ENCODE peak calls at places on chromosome 4, in five cellular contexts. L, D, T, R and Y are unnamed samples.

GRCh38 chr4:74418063-74418670 is 26.8 kb upstream of the AREG start:
- DNase-seq in L (no peak), D (no peak), T (no peak), R (no peak), Y (peak; percentile 55)

GRCh38 chr4:61678297-61678696 is 478.2 kb downstream of the ADGRL3 start:
- DNase-seq in L (no peak), D (no peak), T (no peak), R (no peak), Y (no peak)

GRCh38 chr4:120965938-120966337 is 43.4 kb upstream of the PRDM5 start:
- DNase-seq in L (no peak), D (no peak), T (no peak), R (no peak), Y (no peak)

GRCh38 chr4:65139998-65140397 is 530.3 kb downstream of the EPHA5 start:
- DNase-seq in L (no peak), D (no peak), T (no peak), R (no peak), Y (no peak)

GRCh38 chr4:158993895-158994294 is 109.0 kb upstream of the RAPGEF2 start:
- DNase-seq in L (no peak), D (no peak), T (no peak), R (no peak), Y (no peak)

GRCh38 chr4:93184093-93184492 is 644.5 kb upstream of the ATOH1 start:
- DNase-seq in L (no peak), D (no peak), T (peak; percentile 63), R (no peak), Y (no peak)

GRCh38 chr4:166088576-166088975 is 215.5 kb downstream of the TLL1 start:
- DNase-seq in L (no peak), D (no peak), T (no peak), R (no peak), Y (no peak)

GRCh38 chr4:48899950-48900349 is 6.6 kb downstream of the OCIAD2 start:
- DNase-seq in L (no peak), D (no peak), T (no peak), R (no peak), Y (no peak)

GRCh38 chr4:39466747-39467146 is 7.9 kb downstream of the LIAS start:
- DNase-seq in L (no peak), D (no peak), T (no peak), R (no peak), Y (peak; percentile 15)

GRCh38 chr4:188107931-188108843 is 1.2 kb downstream of the TRIML2 start:
- DNase-seq in L (no peak), D (peak; percentile 56), T (no peak), R (no peak), Y (peak; percentile 59)

GRCh38 chr4:98778206-98778605 is 119.8 kb upstream of the TSPAN5 start:
- DNase-seq in L (no peak), D (no peak), T (no peak), R (no peak), Y (peak; percentile 76)

GRCh38 chr4:105184316-105184988 is 37.8 kb downstream of the TET2 start:
- DNase-seq in L (no peak), D (no peak), T (no peak), R (no peak), Y (no peak)

GRCh38 chr4:81631958-81632439 is 160.3 kb upstream of the RASGEF1B start:
- DNase-seq in L (no peak), D (no peak), T (peak; percentile 49), R (no peak), Y (peak; percentile 21)

GRCh38 chr4:186669735-186670134 is 53.9 kb downstream of the FAT1 start:
- DNase-seq in L (no peak), D (no peak), T (peak; percentile 58), R (no peak), Y (peak; percentile 20)

GRCh38 chr4:113979157-113979972 is at the start of gene ARSJ:
- DNase-seq in L (peak; percentile 54), D (peak; percentile 80), T (peak; percentile 73), R (peak; percentile 45), Y (peak; percentile 87)

GRCh38 chr4:27217261-27217769 is 356.7 kb downstream of the STIM2 start:
- DNase-seq in L (no peak), D (no peak), T (no peak), R (no peak), Y (no peak)

GRCh38 chr4:36010531-36010930 is 233.8 kb downstream of the ARAP2 start:
- DNase-seq in L (no peak), D (no peak), T (no peak), R (no peak), Y (no peak)

GRCh38 chr4:22881416-22881815 is 188.7 kb downstream of the GBA3 start:
- DNase-seq in L (no peak), D (no peak), T (no peak), R (no peak), Y (no peak)

GRCh38 chr4:181017038-181017437 is 1226.2 kb upstream of the TENM3 start:
- DNase-seq in L (no peak), D (no peak), T (no peak), R (no peak), Y (no peak)

GRCh38 chr4:56552273-56552672 is 46.7 kb downstream of the ARL9 start:
- DNase-seq in L (no peak), D (no peak), T (no peak), R (no peak), Y (no peak)

GRCh38 chr4:126939401-126939800 is 693.4 kb upstream of the INTU start:
- DNase-seq in L (no peak), D (no peak), T (no peak), R (no peak), Y (peak; percentile 52)

GRCh38 chr4:126938023-126938422 is 694.7 kb upstream of the INTU start:
- DNase-seq in L (no peak), D (no peak), T (no peak), R (no peak), Y (no peak)

GRCh38 chr4:126937342-126937741 is 695.4 kb upstream of the INTU start:
- DNase-seq in L (no peak), D (no peak), T (no peak), R (no peak), Y (no peak)

GRCh38 chr4:126935784-126936183 is 697.0 kb upstream of the INTU start:
- DNase-seq in L (no peak), D (no peak), T (no peak), R (no peak), Y (no peak)
- H3K4me1 ChIP-seq in L (no peaks in the 10 kb centered on the region), D (no peaks in the 10 kb centered on the region), T (no peaks in the 10 kb centered on the region), R (no peaks in the 10 kb centered on the region), Y (peaks cover 30% of the 10 kb centered on the region)

DNA sequence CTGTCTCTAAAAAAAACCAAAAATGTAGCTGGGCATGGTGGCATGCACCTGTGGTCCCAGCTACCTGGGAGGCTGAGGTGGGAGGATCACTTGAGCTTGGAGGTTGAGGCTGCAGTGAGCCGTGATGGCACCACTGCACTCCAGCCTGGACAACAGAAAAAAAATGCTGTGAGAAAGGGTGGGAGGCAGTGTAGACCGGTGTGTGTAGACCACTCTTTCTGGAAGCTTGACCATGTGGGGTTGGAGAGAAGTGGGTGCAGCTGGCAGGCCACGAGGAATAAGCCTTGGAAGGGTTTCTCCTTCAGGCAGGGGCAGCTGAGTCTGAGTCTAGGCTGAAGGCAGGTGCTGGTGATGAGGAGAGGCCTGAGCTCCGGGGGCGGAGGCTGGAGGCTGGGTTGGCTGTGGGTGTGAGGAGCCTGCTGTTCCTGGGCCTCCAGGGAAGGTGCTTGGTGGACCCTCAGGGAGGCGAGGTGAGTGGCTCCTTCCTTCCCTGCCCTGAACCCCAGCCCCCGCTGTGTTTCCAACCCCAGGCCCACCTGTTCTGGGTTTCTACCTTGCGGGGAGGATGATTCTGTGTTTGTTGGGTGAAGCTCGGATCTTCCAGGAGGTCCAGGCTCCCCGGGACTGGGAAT is 9.3 kb upstream of the TBC1D14 start:
- DNase-seq in L (peak; percentile 7), D (no peak), T (no peak), R (no peak), Y (no peak)
- H3K4me1 ChIP-seq in L (no peaks in the 10 kb centered on the region), D (no peaks in the 10 kb centered on the region), T (peaks cover 12% of the 10 kb centered on the region), R (peaks cover 3% of the 10 kb centered on the region), Y (no peaks in the 10 kb centered on the region)

DNA sequence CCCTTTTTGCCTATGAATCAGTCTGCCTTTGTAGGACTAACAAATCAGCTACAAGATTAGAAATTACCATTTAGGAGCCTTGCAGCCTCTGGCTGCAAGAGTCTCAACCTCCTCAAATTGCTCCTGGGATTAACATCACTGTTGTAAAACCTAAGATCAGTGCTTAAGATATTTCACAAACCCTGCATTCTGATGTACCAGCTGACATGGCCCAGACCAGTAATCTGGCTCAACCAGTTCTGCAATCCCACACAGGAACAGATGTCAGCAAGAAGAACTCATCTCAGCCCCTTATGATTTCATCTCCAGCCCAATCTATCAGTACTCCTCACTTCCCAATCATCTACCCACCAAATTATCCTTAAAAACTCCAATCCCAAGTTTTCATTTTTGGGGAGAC is 32.5 kb upstream of the AADAT start:
- DNase-seq in L (no peak), D (no peak), T (no peak), R (no peak), Y (no peak)
- H3K4me1 ChIP-seq in L (no peaks in the 10 kb centered on the region), D (no peaks in the 10 kb centered on the region), T (no peaks in the 10 kb centered on the region), R (no peaks in the 10 kb centered on the region), Y (no peaks in the 10 kb centered on the region)

DNA sequence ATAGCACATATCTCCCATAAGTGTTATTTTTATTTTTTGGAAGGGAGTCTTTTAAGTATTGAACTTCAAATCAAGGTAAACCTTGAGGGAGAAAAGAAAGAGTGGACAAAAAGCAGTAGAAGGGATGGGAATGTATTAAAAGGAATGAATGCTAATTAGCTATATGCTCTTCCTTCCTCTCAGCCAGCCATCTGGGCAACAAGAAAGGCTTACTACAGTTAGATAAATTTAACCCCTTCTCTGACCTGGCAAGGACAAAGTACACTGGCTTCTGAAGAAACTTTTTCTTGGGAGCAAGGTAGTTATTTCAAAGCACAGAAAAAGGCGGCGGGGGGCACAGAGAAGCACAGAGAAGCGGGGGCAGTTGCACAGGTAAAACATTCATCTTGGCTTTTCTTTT is 54.6 kb downstream of the GAB1 start:
- DNase-seq in L (no peak), D (no peak), T (no peak), R (no peak), Y (no peak)
- H3K4me1 ChIP-seq in L (peaks cover 52% of the 10 kb centered on the region), D (peaks cover 4% of the 10 kb centered on the region), T (peaks cover 44% of the 10 kb centered on the region), R (peaks cover 26% of the 10 kb centered on the region), Y (peaks cover 33% of the 10 kb centered on the region)

GRCh38 chr4:88623097-88623496 is 30.8 kb downstream of the HERC3 start:
- DNase-seq in L (no peak), D (no peak), T (no peak), R (no peak), Y (peak; percentile 84)
- H3K4me1 ChIP-seq in L (no peaks in the 10 kb centered on the region), D (no peaks in the 10 kb centered on the region), T (no peaks in the 10 kb centered on the region), R (peaks cover 6% of the 10 kb centered on the region), Y (peaks cover 21% of the 10 kb centered on the region)

DNA sequence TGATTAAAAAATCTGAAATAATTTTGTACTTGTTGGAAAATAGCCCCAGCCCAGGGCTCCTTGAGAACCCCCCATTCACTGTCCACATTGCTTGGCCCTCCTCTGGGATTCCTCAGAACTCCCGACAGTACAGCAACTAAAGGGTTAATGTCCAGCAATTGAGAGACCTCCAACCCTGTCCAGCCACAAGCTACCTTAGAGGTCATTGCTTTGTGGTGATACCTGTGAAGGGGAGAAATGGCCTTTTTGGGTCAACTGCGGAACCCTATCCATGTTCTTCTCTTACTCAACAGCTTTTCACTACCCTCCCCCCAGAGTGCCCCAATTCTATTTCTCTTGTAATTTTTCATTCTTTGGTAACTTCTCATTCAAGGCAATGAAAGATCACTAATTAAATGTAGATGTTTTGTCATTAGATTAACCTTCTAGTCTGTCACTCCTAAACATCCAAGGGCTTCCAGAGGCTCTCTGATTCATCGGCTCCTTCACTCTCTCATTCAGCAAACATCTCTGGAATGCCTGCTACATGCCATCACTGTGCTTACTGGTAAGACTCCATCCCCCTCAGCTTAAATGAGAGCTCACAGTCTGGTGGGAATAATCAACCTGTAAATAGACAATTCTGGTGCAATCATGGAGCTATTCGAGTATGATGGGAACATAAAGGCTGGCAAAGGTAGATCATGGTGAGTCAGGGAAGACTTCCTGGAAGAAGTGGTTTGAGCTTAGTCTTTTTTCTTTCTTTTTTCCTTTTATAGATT is 241.4 kb upstream of the PGRMC2 start:
- DNase-seq in L (no peak), D (no peak), T (peak; percentile 67), R (peak; percentile 30), Y (peak; percentile 91)
- H3K4me1 ChIP-seq in L (peaks cover 18% of the 10 kb centered on the region), D (peaks cover 7% of the 10 kb centered on the region), T (peaks cover 7% of the 10 kb centered on the region), R (peaks cover 15% of the 10 kb centered on the region), Y (peaks cover 54% of the 10 kb centered on the region)

GRCh38 chr4:109560687-109561452 is 824 bp downstream of the MCUB start:
- DNase-seq in L (peak; percentile 37), D (peak; percentile 56), T (peak; percentile 23), R (peak; percentile 16), Y (peak; percentile 84)
- H3K4me1 ChIP-seq in L (peaks cover 3% of the 10 kb centered on the region), D (no peaks in the 10 kb centered on the region), T (peaks cover 3% of the 10 kb centered on the region), R (peaks cover 18% of the 10 kb centered on the region), Y (peaks cover 9% of the 10 kb centered on the region)